ENCODE peak calls at places on chromosomes 1 and 21, in seven cellular contexts. M is SK-N-SH, N is H9, Q is PC-3, P is fibroblast of lung, Y is K562, U is IMR-90. K is an unnamed sample.

GRCh38 chr1:34165422-34165921 is 442 bp upstream of the CSMD2 start:
- DNase-seq in M (peak; percentile 42), N (peak; percentile 51), Q (no peak), P (peak; percentile 37), Y (no peak), U (no peak), K (no peak)

GRCh38 chr21:17911628-17912027 is 92.5 kb upstream of the C21orf91 start:
- DNase-seq in M (no peak), N (no peak), Q (peak; percentile 89), P (peak; percentile 91), Y (no peak), U (peak; percentile 42), K (no peak)

GRCh38 chr1:54361342-54361741 is 44.9 kb downstream of the SSBP3 start:
- DNase-seq in M (no peak), N (no peak), Q (no peak), P (no peak), Y (peak; percentile 30), U (no peak), K (no peak)

GRCh38 chr1:125065092-125065820 is 3880.5 kb downstream of the SRGAP2C start:
- DNase-seq in M (no peak), N (no peak), Q (no peak), P (no peak), Y (no peak), U (no peak), K (no peak)

GRCh38 chr1:223216074-223216473 is 73.0 kb upstream of the TLR5 start:
- DNase-seq in M (no peak), N (peak; percentile 9), Q (no peak), P (no peak), Y (no peak), U (no peak), K (no peak)

GRCh38 chr1:165843304-165843703 is 15.9 kb downstream of the UCK2 start:
- DNase-seq in M (no peak), N (no peak), Q (peak; percentile 46), P (peak; percentile 45), Y (no peak), U (peak; percentile 58), K (no peak)

GRCh38 chr1:119611701-119612113 is 36.4 kb downstream of the ZNF697 start:
- DNase-seq in M (peak; percentile 70), N (peak; percentile 92), Q (peak; percentile 93), P (no peak), Y (peak; percentile 81), U (no peak), K (peak; percentile 92)

GRCh38 chr1:21436488-21437340 is 3.2 kb upstream of the NBPF3 start:
- DNase-seq in M (peak; percentile 56), N (peak; percentile 80), Q (peak; percentile 14), P (no peak), Y (no peak), U (no peak), K (peak; percentile 66)

GRCh38 chr1:51518033-51518729 is 885 bp downstream of the EPS15 start:
- DNase-seq in M (no peak), N (peak; percentile 67), Q (peak; percentile 77), P (peak; percentile 31), Y (peak; percentile 98), U (peak; percentile 28), K (peak; percentile 85)

GRCh38 chr21:29208666-29209059 is 78.2 kb downstream of the MAP3K7CL start:
- DNase-seq in M (no peak), N (no peak), Q (peak; percentile 78), P (peak; percentile 96), Y (no peak), U (peak; percentile 93), K (no peak)

GRCh38 chr21:34511787-34512451 is at the start of gene KCNE1:
- DNase-seq in M (no peak), N (no peak), Q (no peak), P (no peak), Y (no peak), U (no peak), K (no peak)

GRCh38 chr1:1022322-1023090 is 2.6 kb downstream of the AGRN start:
- DNase-seq in M (no peak), N (no peak), Q (no peak), P (no peak), Y (no peak), U (no peak), K (no peak)

GRCh38 chr1:116498789-116499628 is 71.8 kb downstream of the CD58 start:
- DNase-seq in M (peak; percentile 88), N (peak; percentile 82), Q (peak; percentile 78), P (peak; percentile 51), Y (peak; percentile 90), U (peak; percentile 61), K (peak; percentile 84)

GRCh38 chr1:85199667-85200366 is 999 bp downstream of the SYDE2 start:
- DNase-seq in M (no peak), N (no peak), Q (peak; percentile 40), P (no peak), Y (no peak), U (no peak), K (no peak)

GRCh38 chr1:222009105-222009730 is 267.3 kb upstream of the DUSP10 start:
- DNase-seq in M (no peak), N (peak; percentile 38), Q (peak; percentile 78), P (no peak), Y (peak; percentile 61), U (no peak), K (no peak)

GRCh38 chr1:175814885-175815284 is 71.5 kb upstream of the TNR start:
- DNase-seq in M (no peak), N (no peak), Q (no peak), P (no peak), Y (no peak), U (no peak), K (no peak)

GRCh38 chr1:31431351-31431750 is 18.3 kb downstream of the SERINC2 start:
- DNase-seq in M (no peak), N (no peak), Q (no peak), P (no peak), Y (no peak), U (no peak), K (no peak)

GRCh38 chr1:202144510-202145324 is at the start of gene ARL8A:
- DNase-seq in M (peak; percentile 93), N (no peak), Q (peak; percentile 49), P (peak; percentile 35), Y (peak; percentile 81), U (peak; percentile 10), K (peak; percentile 80)

GRCh38 chr1:43875327-43875726 is 58.3 kb upstream of the ARTN start:
- DNase-seq in M (no peak), N (no peak), Q (no peak), P (no peak), Y (no peak), U (no peak), K (no peak)

GRCh38 chr21:15872236-15872635 is 142.5 kb downstream of the USP25 start:
- DNase-seq in M (no peak), N (no peak), Q (no peak), P (no peak), Y (no peak), U (no peak), K (no peak)

GRCh38 chr1:145751491-145752021 is 32.3 kb downstream of the CD160 start:
- DNase-seq in M (no peak), N (no peak), Q (peak; percentile 65), P (peak; percentile 98), Y (no peak), U (peak; percentile 97), K (no peak)

GRCh38 chr1:43251024-43251423 is 18.8 kb upstream of the TMEM125 start:
- DNase-seq in M (no peak), N (no peak), Q (no peak), P (no peak), Y (no peak), U (no peak), K (no peak)

GRCh38 chr1:38489844-38490270 is 369.7 kb downstream of the RRAGC start:
- DNase-seq in M (peak; percentile 78), N (peak; percentile 98), Q (peak; percentile 44), P (no peak), Y (peak; percentile 75), U (peak; percentile 2), K (peak; percentile 18)
- TF ChIP-seq CTCF in M (peak; percentile 57), N (peak; percentile 98), Q (peak; percentile 75), P (peak; percentile 55), Y (peak; percentile 96), U (peak; percentile 35), K (peak; percentile 36)

GRCh38 chr1:7580923-7581753 is 190.0 kb upstream of the VAMP3 start:
- DNase-seq in M (no peak), N (no peak), Q (no peak), P (no peak), Y (no peak), U (no peak), K (no peak)
- H3K9ac ChIP-seq in M (no peak overlapping the region), N (no peak overlapping the region), Q (no peak overlapping the region), P (no peak overlapping the region), Y (no peak overlapping the region), U (no peak overlapping the region), K (no peak overlapping the region)

GRCh38 chr1:2103901-2104590 is 53.8 kb downstream of the PRKCZ start:
- DNase-seq in M (no peak), N (no peak), Q (no peak), P (no peak), Y (no peak), U (no peak), K (no peak)
- H3K27ac ChIP-seq in M (no peak overlapping the region), N (no peak overlapping the region), Q (no peak overlapping the region), P (no peak overlapping the region), Y (no peak overlapping the region), U (no peak overlapping the region), K (no peak overlapping the region)

GRCh38 chr1:229623838-229624237 is 2.1 kb downstream of the TAF5L start:
- DNase-seq in M (no peak), N (no peak), Q (no peak), P (no peak), Y (no peak), U (no peak), K (no peak)

GRCh38 chr1:229624521-229624905 is 1.4 kb downstream of the TAF5L start:
- DNase-seq in M (no peak), N (no peak), Q (no peak), P (no peak), Y (no peak), U (no peak), K (no peak)

GRCh38 chr1:229627003-229627402 is 956 bp downstream of the URB2 start:
- DNase-seq in M (no peak), N (no peak), Q (no peak), P (no peak), Y (no peak), U (no peak), K (no peak)

GRCh38 chr1:229624906-229625871 is 733 bp downstream of the TAF5L start:
- DNase-seq in M (peak; percentile 94), N (peak; percentile 49), Q (peak; percentile 70), P (peak; percentile 59), Y (peak; percentile 78), U (peak; percentile 58), K (peak; percentile 68)

DNA sequence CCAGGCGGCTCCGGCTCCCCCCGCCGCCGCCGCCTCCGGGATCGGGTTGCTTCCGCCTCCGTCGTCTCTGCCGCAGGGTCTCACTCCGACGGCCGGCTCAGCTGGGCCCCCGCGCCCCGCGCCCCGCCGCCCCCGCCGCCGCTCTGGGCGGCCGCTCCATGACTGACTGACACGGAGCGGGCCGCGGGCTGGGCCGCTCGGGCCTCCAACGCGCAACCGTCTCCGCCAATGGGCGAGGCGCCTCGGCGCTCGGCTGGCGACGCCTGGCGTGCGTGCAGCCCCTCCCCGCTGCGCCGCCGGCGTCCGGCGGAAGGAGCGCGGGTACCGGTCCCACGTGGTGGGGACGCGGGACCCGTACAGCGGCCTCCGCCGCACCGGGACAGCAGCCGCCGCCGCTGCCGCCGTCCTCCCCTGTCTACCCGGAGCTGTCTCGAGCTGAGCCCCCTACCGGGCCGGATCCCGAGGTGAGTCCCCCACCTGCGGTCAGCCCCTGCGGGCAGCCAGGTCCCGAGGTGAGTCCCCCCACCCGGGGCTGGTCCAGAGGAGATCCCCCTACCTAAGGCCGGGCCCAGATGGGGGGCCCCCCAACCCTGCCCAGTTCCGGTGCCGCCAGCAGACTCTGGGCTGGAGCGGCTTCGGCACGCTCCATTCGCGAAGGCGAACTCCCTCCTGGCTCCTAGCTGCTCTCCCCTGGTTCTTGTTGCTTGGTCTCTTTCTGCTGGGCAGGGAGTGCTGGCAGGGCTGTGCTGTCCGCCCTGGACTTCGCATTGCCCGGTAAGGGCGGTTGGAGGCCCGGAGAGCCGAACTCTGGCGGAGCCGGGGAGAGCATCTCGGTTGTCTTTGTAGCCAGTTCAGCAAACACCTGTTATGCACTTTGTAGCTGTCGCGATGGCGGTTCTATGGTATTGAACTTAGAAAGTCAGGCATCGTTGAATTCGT is at the start of the genes TAF5L and URB2:
- DNase-seq in M (peak; percentile 97), N (peak; percentile 89), Q (peak; percentile 97), P (peak; percentile 89), Y (peak; percentile 97), U (peak; percentile 89), K (peak; percentile 86)
- TF ChIP-seq CTCF in M (no peak), N (no peak), Q (no peak), P (no peak), Y (no peak), U (no peak), K (no peak)

K was measured in colonic mucosa.